ENCODE peak calls at places on chromosomes 4 and X, in six cellular contexts. G, J, M, A, Z and K are unnamed samples.

GRCh38 chrX:10015711-10016515 is 48.8 kb downstream of the CLDN34 start:
- DNase-seq in M (no peak), G (no peak), Z (peak), J (peak), A (peak), K (no peak)

GRCh38 chrX:115268421-115268820 is 21.1 kb upstream of the LUZP4 start:
- DNase-seq in Z (no peak), G (no peak), M (no peak), A (peak), J (no peak), K (no peak)

GRCh38 chr4:15451181-15451865 is 18.4 kb upstream of the CC2D2A start:
- DNase-seq in J (no peak), M (no peak), Z (no peak), G (no peak), A (no peak), K (no peak)

GRCh38 chr4:143336828-143337599 is at the start of gene GAB1:
- DNase-seq in M (peak), A (peak), Z (peak), G (peak), J (peak), K (peak)

GRCh38 chrX:49230500-49231232 is 2.5 kb downstream of the CACNA1F start:
- DNase-seq in Z (no peak), J (peak), M (no peak), A (peak), G (peak), K (no peak)

GRCh38 chr4:186067757-186068385 is 1.1 kb upstream of the TLR3 start:
- DNase-seq in M (no peak), A (peak), J (peak), Z (peak), G (peak), K (no peak)

GRCh38 chrX:124413244-124413643 is 66.9 kb downstream of the SH2D1A start:
- DNase-seq in Z (no peak), J (no peak), G (no peak), A (no peak), M (no peak), K (no peak)

GRCh38 chr4:115294717-115295116 is 181.3 kb upstream of the NDST4 start:
- DNase-seq in J (no peak), M (no peak), A (no peak), G (no peak), Z (no peak), K (no peak)

GRCh38 chr4:91322961-91323360 is 980.8 kb upstream of the GRID2 start:
- DNase-seq in G (no peak), Z (no peak), A (no peak), J (no peak), M (no peak), K (no peak)

GRCh38 chr4:65918217-65918616 is 247.9 kb upstream of the EPHA5 start:
- DNase-seq in M (no peak), A (no peak), J (no peak), G (no peak), Z (no peak), K (no peak)

GRCh38 chr4:70885174-70885573 is 17.0 kb upstream of the MOB1B start:
- DNase-seq in M (no peak), Z (no peak), J (no peak), G (no peak), A (no peak), K (no peak)

GRCh38 chrX:1601051-1601767 is 9.8 kb downstream of the AKAP17A start:
- DNase-seq in A (no peak), G (no peak), M (no peak), Z (no peak), J (no peak), K (no peak)

GRCh38 chr4:145177906-145178538 is 2.4 kb downstream of the OTUD4 start:
- DNase-seq in A (no peak), M (no peak), J (no peak), G (no peak), Z (no peak), K (no peak)

GRCh38 chr4:105092356-105092755 is 54.3 kb upstream of the TET2 start:
- DNase-seq in G (no peak), Z (no peak), J (no peak), A (no peak), M (no peak), K (no peak)

GRCh38 chrX:136171420-136171819 is 24.1 kb downstream of the FHL1 start:
- DNase-seq in A (no peak), J (no peak), M (no peak), G (no peak), Z (no peak), K (no peak)

GRCh38 chrX:136168929-136169735 is 21.8 kb downstream of the FHL1 start:
- DNase-seq in M (no peak), J (no peak), Z (peak), G (peak), A (peak), K (no peak)

GRCh38 chrX:136166221-136166855 is 19.0 kb downstream of the FHL1 start:
- DNase-seq in G (no peak), J (no peak), Z (no peak), A (no peak), M (no peak), K (no peak)

GRCh38 chrX:136170109-136170800 is 22.9 kb downstream of the FHL1 start:
- DNase-seq in Z (no peak), M (no peak), A (no peak), J (no peak), G (no peak), K (no peak)
- TF ChIP-seq CTCF in Z (no peak), M (no peak), A (peak), J (no peak), G (no peak), K (no peak)

GRCh38 chr4:875818-876423 is 50.0 kb upstream of the CPLX1 start:
- DNase-seq in M (no peak), J (no peak), A (no peak), G (no peak), Z (no peak), K (no peak)

GRCh38 chr4:874971-875817 is 49.3 kb upstream of the CPLX1 start:
- DNase-seq in G (no peak), M (no peak), A (no peak), J (no peak), Z (no peak), K (no peak)

GRCh38 chr4:878796-879729 is 53.1 kb downstream of the GAK start:
- DNase-seq in M (no peak), Z (no peak), J (no peak), A (no peak), G (no peak), K (no peak)

GRCh38 chr4:877502-877901 is 51.6 kb upstream of the CPLX1 start:
- DNase-seq in G (no peak), A (no peak), J (no peak), Z (no peak), M (no peak), K (no peak)

GRCh38 chr4:876780-877179 is 50.9 kb upstream of the CPLX1 start:
- DNase-seq in M (no peak), Z (no peak), J (no peak), G (no peak), A (peak), K (no peak)
- TF ChIP-seq CTCF in M (no peak), Z (no peak), J (no peak), G (no peak), A (peak), K (peak)

GRCh38 chr4:157315968-157316367 is 95.4 kb downstream of the GRIA2 start:
- DNase-seq in G (no peak), J (no peak), A (no peak), Z (no peak), M (no peak), K (no peak)

GRCh38 chr4:157312702-157313101 is 92.2 kb downstream of the GRIA2 start:
- DNase-seq in Z (no peak), A (no peak), J (no peak), M (no peak), G (no peak), K (no peak)

GRCh38 chr4:157320092-157320491 is 99.6 kb downstream of the GRIA2 start:
- DNase-seq in J (no peak), A (no peak), M (no peak), G (no peak), Z (no peak), K (no peak)

GRCh38 chr4:157314906-157315305 is 94.4 kb downstream of the GRIA2 start:
- DNase-seq in A (no peak), Z (no peak), G (no peak), J (no peak), M (no peak), K (no peak)
- TF ChIP-seq CTCF in A (no peak), Z (no peak), G (no peak), J (no peak), M (no peak), K (no peak)

GRCh38 chr4:177547985-177548384 is 105.7 kb upstream of the AGA start:
- DNase-seq in G (no peak), M (no peak), J (no peak), Z (no peak), A (no peak), K (no peak)
- TF ChIP-seq CTCF in G (no peak), M (no peak), J (no peak), Z (no peak), A (peak), K (no peak)

GRCh38 chr4:165718660-165719059 is 154.4 kb upstream of the TLL1 start:
- DNase-seq in J (no peak), G (no peak), Z (no peak), A (no peak), M (no peak), K (no peak)

GRCh38 chr4:165716472-165716871 is 156.6 kb upstream of the TLL1 start:
- DNase-seq in G (no peak), M (no peak), A (no peak), Z (no peak), J (no peak), K (no peak)

GRCh38 chr4:165715211-165715610 is 157.8 kb upstream of the TLL1 start:
- DNase-seq in J (no peak), Z (no peak), M (no peak), G (no peak), A (no peak), K (no peak)

GRCh38 chr4:165714650-165715049 is 158.4 kb upstream of the TLL1 start:
- DNase-seq in J (no peak), G (no peak), M (no peak), A (no peak), Z (no peak), K (no peak)

GRCh38 chr4:165715989-165716388 is 157.0 kb upstream of the TLL1 start:
- DNase-seq in G (no peak), M (no peak), J (no peak), Z (no peak), A (no peak), K (no peak)
- TF ChIP-seq CTCF in G (no peak), M (no peak), J (no peak), Z (no peak), A (no peak), K (no peak)

GRCh38 chrX:149470960-149471359 is 34.1 kb downstream of the IDS start:
- DNase-seq in Z (peak), A (peak), M (peak), G (peak), J (peak), K (peak)
- TF ChIP-seq CTCF in Z (peak), A (peak), M (peak), G (peak), J (peak), K (peak)

GRCh38 chr4:149735796-149736195 is 79.8 kb downstream of the IQCM start:
- DNase-seq in M (no peak), Z (no peak), G (no peak), J (no peak), A (no peak), K (no peak)
- TF ChIP-seq CTCF in M (no peak), Z (no peak), G (no peak), J (no peak), A (no peak), K (no peak)